ENCODE peak calls at places on chromosome 2, in five cellular contexts. P is left ventricle myocardium superior, B is HEK293T, E is psoas muscle, R is activated T-cell treated with anti-CD3 and anti-CD28 coated beads for 1 hour. T is an unnamed sample.

GRCh38 chr2:236642125-236642524 is 72.5 kb downstream of the ACKR3 start:
- DNase-seq in P (no peak), B (no peak), E (no peak), R (no peak), T (no peak)

GRCh38 chr2:61911510-61911909 is 6.0 kb downstream of the COMMD1 start:
- DNase-seq in P (no peak), B (no peak), E (no peak), R (no peak), T (peak)

GRCh38 chr2:160719116-160719515 is 225.5 kb upstream of the RBMS1 start:
- DNase-seq in P (no peak), B (no peak), E (no peak), R (no peak), T (no peak)

GRCh38 chr2:42328923-42329322 is 32.1 kb downstream of the COX7A2L start:
- DNase-seq in P (no peak), B (no peak), E (no peak), R (no peak), T (no peak)

GRCh38 chr2:974054-974453 is 23.4 kb downstream of the SNTG2 start:
- DNase-seq in P (no peak), B (no peak), E (no peak), R (no peak), T (no peak)

GRCh38 chr2:85195956-85196355 is 62.8 kb downstream of the TCF7L1 start:
- DNase-seq in P (no peak), B (no peak), E (peak), R (no peak), T (no peak)

GRCh38 chr2:108271691-108272253 is 16.9 kb upstream of the SULT1C2 start:
- DNase-seq in P (no peak), B (no peak), E (no peak), R (no peak), T (no peak)

GRCh38 chr2:158999458-158999857 is 31.0 kb downstream of the TANC1 start:
- DNase-seq in P (no peak), B (no peak), E (no peak), R (no peak), T (no peak)

GRCh38 chr2:170177950-170178781 is at the start of gene MYO3B:
- DNase-seq in P (no peak), B (no peak), E (no peak), R (no peak), T (peak)

GRCh38 chr2:1993711-1994682 is 249.7 kb upstream of the PXDN start:
- DNase-seq in P (no peak), B (no peak), E (no peak), R (no peak), T (no peak)

GRCh38 chr2:46547223-46548102 is 68.1 kb downstream of the TMEM247 start:
- DNase-seq in P (peak), B (no peak), E (peak), R (no peak), T (peak)

GRCh38 chr2:201135396-201135795 is 19.4 kb downstream of the CFLAR start:
- DNase-seq in P (no peak), B (no peak), E (no peak), R (no peak), T (no peak)

GRCh38 chr2:73008261-73009159 is 63.0 kb downstream of the SFXN5 start:
- DNase-seq in P (no peak), B (no peak), E (no peak), R (no peak), T (no peak)

GRCh38 chr2:202104286-202104870 is 31.3 kb downstream of the KIAA2012 start:
- DNase-seq in P (peak), B (peak), E (no peak), R (no peak), T (no peak)

GRCh38 chr2:168519534-168520308 is 63.6 kb downstream of the CERS6 start:
- DNase-seq in P (no peak), B (no peak), E (no peak), R (no peak), T (no peak)

GRCh38 chr2:226835420-226835795 is 446 bp upstream of the RHBDD1 start:
- DNase-seq in P (no peak), B (peak), E (peak), R (no peak), T (no peak)

GRCh38 chr2:111975053-111975552 is 76.7 kb downstream of the MERTK start:
- DNase-seq in P (no peak), B (no peak), E (no peak), R (no peak), T (peak)

GRCh38 chr2:229045671-229046070 is 225.4 kb downstream of the PID1 start:
- DNase-seq in P (peak), B (no peak), E (no peak), R (no peak), T (no peak)

GRCh38 chr2:109478906-109479493 is 134.8 kb downstream of the SEPTIN10 start:
- DNase-seq in P (no peak), B (no peak), E (no peak), R (no peak), T (no peak)

GRCh38 chr2:128343459-128343858 is 24.8 kb upstream of the HS6ST1 start:
- DNase-seq in P (no peak), B (no peak), E (no peak), R (no peak), T (no peak)

GRCh38 chr2:39059366-39059952 is 61.4 kb downstream of the SOS1 start:
- DNase-seq in P (no peak), B (peak), E (no peak), R (no peak), T (peak)

GRCh38 chr2:151438506-151438905 is 28.8 kb downstream of the RIF1 start:
- DNase-seq in P (no peak), B (no peak), E (no peak), R (no peak), T (no peak)

GRCh38 chr2:235116885-235117492 is 165.2 kb downstream of the SH3BP4 start:
- DNase-seq in P (no peak), B (no peak), E (no peak), R (no peak), T (peak)

GRCh38 chr2:148813603-148814065 is 61.4 kb upstream of the KIF5C start:
- DNase-seq in P (no peak), B (no peak), E (no peak), R (peak), T (no peak)

GRCh38 chr2:196277002-196277401 is 105.6 kb upstream of the STK17B start:
- DNase-seq in P (no peak), B (peak), E (no peak), R (no peak), T (no peak)

GRCh38 chr2:16257001-16257724 is 316.8 kb downstream of the MYCN start:
- DNase-seq in P (no peak), B (no peak), E (no peak), R (no peak), T (no peak)

GRCh38 chr2:119684553-119684952 is 5.6 kb downstream of the TMEM177 start:
- DNase-seq in P (no peak), B (no peak), E (no peak), R (no peak), T (no peak)

GRCh38 chr2:159982270-159982669 is 80.1 kb downstream of the PLA2R1 start:
- DNase-seq in P (no peak), B (no peak), E (peak), R (no peak), T (no peak)

GRCh38 chr2:225025917-225026571 is 16.2 kb downstream of the DOCK10 start:
- DNase-seq in P (no peak), B (no peak), E (no peak), R (no peak), T (no peak)

GRCh38 chr2:180291060-180291459 is 284.0 kb upstream of the CWC22 start:
- DNase-seq in P (no peak), B (no peak), E (no peak), R (no peak), T (no peak)

GRCh38 chr2:237662671-237663093 is 35.3 kb downstream of the LRRFIP1 start:
- DNase-seq in P (peak), B (peak), E (peak), R (no peak), T (peak)

GRCh38 chr2:46845542-46846453 is 69.8 kb downstream of the MCFD2 start:
- DNase-seq in P (no peak), B (no peak), E (no peak), R (no peak), T (no peak)

GRCh38 chr2:126856403-126856802 is 42.3 kb upstream of the TEX51 start:
- DNase-seq in P (no peak), B (no peak), E (no peak), R (no peak), T (no peak)

GRCh38 chr2:54176577-54176976 is 61.2 kb downstream of the ACYP2 start:
- DNase-seq in P (peak), B (peak), E (peak), R (no peak), T (peak)

GRCh38 chr2:78682781-78683180 is 342.7 kb upstream of the REG3G start:
- DNase-seq in P (no peak), B (no peak), E (no peak), R (no peak), T (no peak)

GRCh38 chr2:62292190-62292589 is 96.3 kb downstream of the B3GNT2 start:
- DNase-seq in P (no peak), B (no peak), E (no peak), R (no peak), T (peak)

GRCh38 chr2:153871231-153872221 is at the start of gene GALNT13:
- DNase-seq in P (peak), B (peak), E (peak), R (no peak), T (peak)

GRCh38 chr2:215507126-215507525 is 71.3 kb upstream of the FN1 start:
- DNase-seq in P (no peak), B (no peak), E (no peak), R (no peak), T (no peak)

GRCh38 chr2:150630587-150631235 is 143.2 kb upstream of the RND3 start:
- DNase-seq in P (no peak), B (no peak), E (no peak), R (no peak), T (no peak)

T was measured in cerebellar cortex.